ENCODE peak calls at places on chromosome 20, in five cellular contexts. One of them, this sample, is unnamed.

GRCh38 chr20:6162239-6162638 is 39.4 kb upstream of the FERMT1 start:
- DNase-seq in activated CD4-positive, alpha-beta T cell treated with anti-CD3 and anti-CD28 coated beads for 48 hours: no peak
- DNase-seq in right atrium auricular region: peak
- DNase-seq in Karpas-422: no peak
- DNase-seq in D341Med: no peak
- DNase-seq in this sample: no peak

GRCh38 chr20:59318803-59319202 is 18.4 kb downstream of the EDN3 start:
- DNase-seq in activated CD4-positive, alpha-beta T cell treated with anti-CD3 and anti-CD28 coated beads for 48 hours: no peak
- DNase-seq in right atrium auricular region: no peak
- DNase-seq in Karpas-422: no peak
- DNase-seq in D341Med: no peak
- DNase-seq in this sample: no peak

GRCh38 chr20:3000852-3001523 is 42.4 kb upstream of the GNRH2 start:
- DNase-seq in activated CD4-positive, alpha-beta T cell treated with anti-CD3 and anti-CD28 coated beads for 48 hours: no peak
- DNase-seq in right atrium auricular region: no peak
- DNase-seq in Karpas-422: peak
- DNase-seq in D341Med: no peak
- DNase-seq in this sample: no peak

GRCh38 chr20:9306521-9306920 is 207.9 kb upstream of the LAMP5 start:
- DNase-seq in activated CD4-positive, alpha-beta T cell treated with anti-CD3 and anti-CD28 coated beads for 48 hours: no peak
- DNase-seq in right atrium auricular region: no peak
- DNase-seq in Karpas-422: no peak
- DNase-seq in D341Med: no peak
- DNase-seq in this sample: no peak

GRCh38 chr20:33791959-33792597 is 19.1 kb upstream of the CHMP4B start:
- DNase-seq in activated CD4-positive, alpha-beta T cell treated with anti-CD3 and anti-CD28 coated beads for 48 hours: peak
- DNase-seq in right atrium auricular region: no peak
- DNase-seq in Karpas-422: peak
- DNase-seq in D341Med: peak
- DNase-seq in this sample: peak

GRCh38 chr20:44659931-44660330 is 8.4 kb upstream of the ADA start:
- DNase-seq in activated CD4-positive, alpha-beta T cell treated with anti-CD3 and anti-CD28 coated beads for 48 hours: no peak
- DNase-seq in right atrium auricular region: no peak
- DNase-seq in Karpas-422: peak
- DNase-seq in D341Med: no peak
- DNase-seq in this sample: no peak

GRCh38 chr20:12511499-12511898 is 497.3 kb upstream of the SPTLC3 start:
- DNase-seq in activated CD4-positive, alpha-beta T cell treated with anti-CD3 and anti-CD28 coated beads for 48 hours: no peak
- DNase-seq in right atrium auricular region: no peak
- DNase-seq in Karpas-422: no peak
- DNase-seq in D341Med: no peak
- DNase-seq in this sample: no peak

GRCh38 chr20:32359633-32360332 is 1.7 kb downstream of the ASXL1 start:
- DNase-seq in activated CD4-positive, alpha-beta T cell treated with anti-CD3 and anti-CD28 coated beads for 48 hours: no peak
- DNase-seq in right atrium auricular region: no peak
- DNase-seq in Karpas-422: peak
- DNase-seq in D341Med: no peak
- DNase-seq in this sample: no peak

GRCh38 chr20:37108676-37109075 is 12.9 kb upstream of the RBL1 start:
- DNase-seq in activated CD4-positive, alpha-beta T cell treated with anti-CD3 and anti-CD28 coated beads for 48 hours: no peak
- DNase-seq in right atrium auricular region: no peak
- DNase-seq in Karpas-422: no peak
- DNase-seq in D341Med: no peak
- DNase-seq in this sample: no peak

GRCh38 chr20:14470977-14471642 is 133.7 kb upstream of the FLRT3 start:
- DNase-seq in activated CD4-positive, alpha-beta T cell treated with anti-CD3 and anti-CD28 coated beads for 48 hours: no peak
- DNase-seq in right atrium auricular region: no peak
- DNase-seq in Karpas-422: no peak
- DNase-seq in D341Med: no peak
- DNase-seq in this sample: no peak

GRCh38 chr20:37378785-37379598 is 33.1 kb downstream of the SRC start:
- DNase-seq in activated CD4-positive, alpha-beta T cell treated with anti-CD3 and anti-CD28 coated beads for 48 hours: no peak
- DNase-seq in right atrium auricular region: no peak
- DNase-seq in Karpas-422: peak
- DNase-seq in D341Med: no peak
- DNase-seq in this sample: no peak

GRCh38 chr20:13430346-13431002 is 208.3 kb downstream of the TASP1 start:
- DNase-seq in activated CD4-positive, alpha-beta T cell treated with anti-CD3 and anti-CD28 coated beads for 48 hours: peak
- DNase-seq in right atrium auricular region: no peak
- DNase-seq in Karpas-422: no peak
- DNase-seq in D341Med: no peak
- DNase-seq in this sample: peak

GRCh38 chr20:44056010-44056698 is 130.8 kb downstream of the JPH2 start:
- DNase-seq in activated CD4-positive, alpha-beta T cell treated with anti-CD3 and anti-CD28 coated beads for 48 hours: peak
- DNase-seq in right atrium auricular region: peak
- DNase-seq in Karpas-422: no peak
- DNase-seq in D341Med: peak
- DNase-seq in this sample: peak

GRCh38 chr20:3446779-3447178 is 24.0 kb upstream of the ATRN start:
- DNase-seq in activated CD4-positive, alpha-beta T cell treated with anti-CD3 and anti-CD28 coated beads for 48 hours: no peak
- DNase-seq in right atrium auricular region: no peak
- DNase-seq in Karpas-422: no peak
- DNase-seq in D341Med: no peak
- DNase-seq in this sample: no peak

GRCh38 chr20:37498066-37498702 is 22.9 kb upstream of the NNAT start:
- DNase-seq in activated CD4-positive, alpha-beta T cell treated with anti-CD3 and anti-CD28 coated beads for 48 hours: no peak
- DNase-seq in right atrium auricular region: no peak
- DNase-seq in Karpas-422: no peak
- DNase-seq in D341Med: no peak
- DNase-seq in this sample: no peak

GRCh38 chr20:1827974-1828785 is 67.0 kb upstream of the SIRPA start:
- DNase-seq in activated CD4-positive, alpha-beta T cell treated with anti-CD3 and anti-CD28 coated beads for 48 hours: peak
- DNase-seq in right atrium auricular region: peak
- DNase-seq in Karpas-422: no peak
- DNase-seq in D341Med: no peak
- DNase-seq in this sample: no peak

GRCh38 chr20:51275816-51276215 is 252.9 kb upstream of the KCNG1 start:
- DNase-seq in activated CD4-positive, alpha-beta T cell treated with anti-CD3 and anti-CD28 coated beads for 48 hours: peak
- DNase-seq in right atrium auricular region: no peak
- DNase-seq in Karpas-422: no peak
- DNase-seq in D341Med: no peak
- DNase-seq in this sample: no peak